ENCODE peak calls at places on chromosome 12, in eight cellular contexts. One of them, this sample, is unnamed.

GRCh38 chr12:49288412-49288853 is 6.5 kb upstream of the PRPH start:
- DNase-seq in ovary: peak; percentile 64
- DNase-seq in breast epithelium: peak; percentile 49
- DNase-seq in IMR-90: peak; percentile 55
- DNase-seq in HCT116: peak; percentile 46
- DNase-seq in Peyer's patch: peak; percentile 86
- DNase-seq in stomach: peak; percentile 58
- DNase-seq in A549: peak; percentile 66
- DNase-seq in this sample: peak; percentile 56

GRCh38 chr12:95829395-95829794 is 29.4 kb upstream of the SNRPF start:
- DNase-seq in HCT116: no peak
- DNase-seq in ovary: no peak
- DNase-seq in Peyer's patch: no peak
- DNase-seq in IMR-90: no peak
- DNase-seq in breast epithelium: no peak
- DNase-seq in A549: no peak
- DNase-seq in stomach: no peak
- DNase-seq in this sample: no peak

GRCh38 chr12:29796823-29797263 is 13.1 kb upstream of the TMTC1 start:
- DNase-seq in stomach: no peak
- DNase-seq in A549: no peak
- DNase-seq in Peyer's patch: no peak
- DNase-seq in IMR-90: peak; percentile 97
- DNase-seq in breast epithelium: peak; percentile 47
- DNase-seq in ovary: peak; percentile 37
- DNase-seq in HCT116: peak; percentile 29
- DNase-seq in this sample: no peak

GRCh38 chr12:38921025-38921677 is 15.8 kb upstream of the CPNE8 start:
- DNase-seq in Peyer's patch: peak; percentile 78
- DNase-seq in HCT116: peak; percentile 69
- DNase-seq in IMR-90: no peak
- DNase-seq in ovary: no peak
- DNase-seq in breast epithelium: peak; percentile 31
- DNase-seq in A549: peak; percentile 83
- DNase-seq in stomach: peak; percentile 50
- DNase-seq in this sample: no peak

GRCh38 chr12:85829391-85829790 is 6.8 kb downstream of the RASSF9 start:
- DNase-seq in Peyer's patch: no peak
- DNase-seq in HCT116: no peak
- DNase-seq in ovary: no peak
- DNase-seq in breast epithelium: no peak
- DNase-seq in IMR-90: peak; percentile 46
- DNase-seq in stomach: no peak
- DNase-seq in A549: no peak
- DNase-seq in this sample: no peak

GRCh38 chr12:64696065-64696741 is 63.0 kb downstream of the GNS start:
- DNase-seq in A549: peak; percentile 53
- DNase-seq in stomach: no peak
- DNase-seq in IMR-90: peak; percentile 43
- DNase-seq in HCT116: no peak
- DNase-seq in Peyer's patch: no peak
- DNase-seq in breast epithelium: no peak
- DNase-seq in ovary: no peak
- DNase-seq in this sample: no peak

GRCh38 chr12:11822071-11822818 is 172.8 kb downstream of the ETV6 start:
- DNase-seq in A549: no peak
- DNase-seq in ovary: no peak
- DNase-seq in HCT116: no peak
- DNase-seq in breast epithelium: no peak
- DNase-seq in stomach: peak; percentile 38
- DNase-seq in IMR-90: peak; percentile 87
- DNase-seq in Peyer's patch: peak; percentile 68
- DNase-seq in this sample: no peak

GRCh38 chr12:124667671-124668337 is 100.4 kb upstream of the NCOR2 start:
- DNase-seq in A549: no peak
- DNase-seq in stomach: peak; percentile 76
- DNase-seq in ovary: no peak
- DNase-seq in IMR-90: no peak
- DNase-seq in Peyer's patch: no peak
- DNase-seq in HCT116: no peak
- DNase-seq in breast epithelium: no peak
- DNase-seq in this sample: no peak

GRCh38 chr12:60930146-60930545 is 1330.1 kb upstream of the USP15 start:
- DNase-seq in stomach: no peak
- DNase-seq in ovary: no peak
- DNase-seq in IMR-90: no peak
- DNase-seq in breast epithelium: no peak
- DNase-seq in Peyer's patch: no peak
- DNase-seq in A549: no peak
- DNase-seq in HCT116: no peak
- DNase-seq in this sample: no peak

GRCh38 chr12:62606654-62607053 is 140.0 kb downstream of the MON2 start:
- DNase-seq in HCT116: no peak
- DNase-seq in breast epithelium: no peak
- DNase-seq in A549: peak; percentile 54
- DNase-seq in Peyer's patch: no peak
- DNase-seq in stomach: no peak
- DNase-seq in ovary: no peak
- DNase-seq in IMR-90: no peak
- DNase-seq in this sample: no peak

GRCh38 chr12:29880987-29881386 is 97.2 kb upstream of the TMTC1 start:
- DNase-seq in IMR-90: no peak
- DNase-seq in stomach: no peak
- DNase-seq in breast epithelium: no peak
- DNase-seq in ovary: no peak
- DNase-seq in Peyer's patch: no peak
- DNase-seq in A549: no peak
- DNase-seq in HCT116: no peak
- DNase-seq in this sample: no peak

GRCh38 chr12:116628450-116628793 is 69.2 kb downstream of the MAP1LC3B2 start:
- DNase-seq in HCT116: no peak
- DNase-seq in breast epithelium: no peak
- DNase-seq in Peyer's patch: no peak
- DNase-seq in A549: no peak
- DNase-seq in ovary: no peak
- DNase-seq in IMR-90: no peak
- DNase-seq in stomach: no peak
- DNase-seq in this sample: no peak
- TF ChIP-seq POLR2A in HCT116: no peak
- TF ChIP-seq POLR2A in breast epithelium: no peak
- TF ChIP-seq POLR2A in Peyer's patch: no peak
- TF ChIP-seq POLR2A in A549: no peak
- TF ChIP-seq POLR2A in ovary: no peak
- TF ChIP-seq POLR2A in IMR-90: no peak
- TF ChIP-seq POLR2A in stomach: no peak
- TF ChIP-seq POLR2A in this sample: no peak

DNA sequence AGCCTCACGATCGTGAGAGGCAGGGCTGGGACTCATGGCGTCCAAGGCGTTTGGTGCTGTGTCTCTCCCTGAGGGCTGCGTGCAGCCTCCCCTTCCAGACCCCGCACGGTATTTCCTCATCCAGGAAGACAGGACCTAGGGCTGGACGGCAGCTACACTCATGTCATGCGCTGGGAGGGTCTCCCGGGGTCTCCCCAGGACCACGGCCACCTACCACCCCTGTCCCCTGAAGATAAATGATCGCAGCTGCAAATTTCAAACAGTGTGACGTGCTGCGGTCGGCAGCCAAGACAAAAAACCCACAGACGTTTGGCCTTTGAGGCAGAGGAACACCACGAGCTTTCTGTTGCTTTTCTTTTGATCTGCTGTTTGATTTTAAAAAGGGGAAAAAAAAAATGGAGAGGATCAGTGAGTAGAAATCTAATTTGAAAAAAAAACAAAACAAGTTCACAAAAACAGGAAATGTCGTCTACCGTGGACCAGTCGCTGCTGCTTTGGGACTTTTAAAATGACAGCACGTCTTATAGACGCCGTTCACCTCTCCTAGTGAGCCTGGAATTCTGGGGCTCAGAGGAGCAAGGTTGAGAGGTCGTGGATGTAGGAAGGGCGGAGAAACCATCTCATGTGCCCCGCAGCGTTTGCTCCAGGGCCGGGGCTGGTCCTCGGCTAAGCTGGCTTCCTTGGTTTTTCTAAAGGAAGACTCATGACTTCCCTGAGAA is 237.6 kb downstream of the SLC41A2 start:
- DNase-seq in A549: no peak
- DNase-seq in ovary: no peak
- DNase-seq in Peyer's patch: peak; percentile 87
- DNase-seq in HCT116: no peak
- DNase-seq in IMR-90: peak; percentile 47
- DNase-seq in stomach: peak; percentile 40
- DNase-seq in breast epithelium: no peak
- DNase-seq in this sample: peak; percentile 85
- H3K4me1 ChIP-seq in A549: no peaks in the 10 kb centered on the region
- H3K4me1 ChIP-seq in ovary: no peaks in the 10 kb centered on the region
- H3K4me1 ChIP-seq in Peyer's patch: no peaks in the 10 kb centered on the region
- H3K4me1 ChIP-seq in HCT116: no peaks in the 10 kb centered on the region
- H3K4me1 ChIP-seq in IMR-90: peaks cover 3% of the 10 kb centered on the region
- H3K4me1 ChIP-seq in stomach: peaks cover 10% of the 10 kb centered on the region
- H3K4me1 ChIP-seq in breast epithelium: no peaks in the 10 kb centered on the region
- H3K4me1 ChIP-seq in this sample: peaks cover 53% of the 10 kb centered on the region

DNA sequence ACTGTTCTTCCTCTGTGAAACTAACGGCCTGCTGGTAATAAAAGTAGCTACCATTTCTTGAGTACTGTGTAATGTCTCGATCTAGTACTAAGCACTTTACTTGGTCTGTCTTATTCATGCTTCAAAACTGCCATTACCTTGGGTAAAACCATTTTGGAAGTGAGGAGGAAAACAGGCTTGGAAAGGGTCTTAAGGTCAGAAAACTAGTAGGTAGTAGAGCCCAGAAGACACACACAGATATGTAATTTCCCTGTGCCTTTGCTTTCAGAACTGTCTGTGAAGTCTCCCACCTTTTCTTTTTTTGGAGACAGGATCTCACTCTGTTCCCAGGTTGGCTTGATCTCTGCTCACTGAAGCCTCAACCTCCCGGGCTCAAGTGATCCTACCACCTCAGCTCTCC is 3.4 kb upstream of the DDX55 start:
- DNase-seq in breast epithelium: no peak
- DNase-seq in Peyer's patch: no peak
- DNase-seq in stomach: peak; percentile 5
- DNase-seq in IMR-90: no peak
- DNase-seq in ovary: no peak
- DNase-seq in A549: no peak
- DNase-seq in HCT116: no peak
- DNase-seq in this sample: no peak
- H3K27ac ChIP-seq in breast epithelium: no peak overlapping the region
- H3K27ac ChIP-seq in Peyer's patch: no peak overlapping the region
- H3K27ac ChIP-seq in stomach: no peak overlapping the region
- H3K27ac ChIP-seq in IMR-90: no peak overlapping the region
- H3K27ac ChIP-seq in ovary: no peak overlapping the region
- H3K27ac ChIP-seq in A549: no peak overlapping the region
- H3K27ac ChIP-seq in HCT116: no peak overlapping the region
- H3K27ac ChIP-seq in this sample: no peak overlapping the region

GRCh38 chr12:6827982-6828670 is at the start of gene P3H3:
- DNase-seq in A549: peak; percentile 60
- DNase-seq in ovary: peak; percentile 73
- DNase-seq in Peyer's patch: peak; percentile 48
- DNase-seq in IMR-90: peak; percentile 47
- DNase-seq in stomach: no peak
- DNase-seq in breast epithelium: no peak
- DNase-seq in HCT116: no peak
- DNase-seq in this sample: no peak

GRCh38 chr12:6829532-6830220 is 1.5 kb downstream of the P3H3 start:
- DNase-seq in A549: peak; percentile 52
- DNase-seq in ovary: no peak
- DNase-seq in HCT116: peak; percentile 63
- DNase-seq in breast epithelium: no peak
- DNase-seq in IMR-90: peak; percentile 43
- DNase-seq in stomach: no peak
- DNase-seq in Peyer's patch: peak; percentile 64
- DNase-seq in this sample: no peak

GRCh38 chr12:6827437-6827894 is 741 bp upstream of the P3H3 start:
- DNase-seq in Peyer's patch: peak; percentile 90
- DNase-seq in ovary: peak; percentile 94
- DNase-seq in A549: peak; percentile 84
- DNase-seq in breast epithelium: peak; percentile 74
- DNase-seq in HCT116: peak; percentile 69
- DNase-seq in IMR-90: peak; percentile 79
- DNase-seq in stomach: peak; percentile 79
- DNase-seq in this sample: no peak

GRCh38 chr12:6830286-6830892 is 2.2 kb downstream of the P3H3 start:
- DNase-seq in HCT116: no peak
- DNase-seq in ovary: no peak
- DNase-seq in IMR-90: no peak
- DNase-seq in stomach: no peak
- DNase-seq in Peyer's patch: no peak
- DNase-seq in breast epithelium: no peak
- DNase-seq in A549: no peak
- DNase-seq in this sample: peak; percentile 76

DNA sequence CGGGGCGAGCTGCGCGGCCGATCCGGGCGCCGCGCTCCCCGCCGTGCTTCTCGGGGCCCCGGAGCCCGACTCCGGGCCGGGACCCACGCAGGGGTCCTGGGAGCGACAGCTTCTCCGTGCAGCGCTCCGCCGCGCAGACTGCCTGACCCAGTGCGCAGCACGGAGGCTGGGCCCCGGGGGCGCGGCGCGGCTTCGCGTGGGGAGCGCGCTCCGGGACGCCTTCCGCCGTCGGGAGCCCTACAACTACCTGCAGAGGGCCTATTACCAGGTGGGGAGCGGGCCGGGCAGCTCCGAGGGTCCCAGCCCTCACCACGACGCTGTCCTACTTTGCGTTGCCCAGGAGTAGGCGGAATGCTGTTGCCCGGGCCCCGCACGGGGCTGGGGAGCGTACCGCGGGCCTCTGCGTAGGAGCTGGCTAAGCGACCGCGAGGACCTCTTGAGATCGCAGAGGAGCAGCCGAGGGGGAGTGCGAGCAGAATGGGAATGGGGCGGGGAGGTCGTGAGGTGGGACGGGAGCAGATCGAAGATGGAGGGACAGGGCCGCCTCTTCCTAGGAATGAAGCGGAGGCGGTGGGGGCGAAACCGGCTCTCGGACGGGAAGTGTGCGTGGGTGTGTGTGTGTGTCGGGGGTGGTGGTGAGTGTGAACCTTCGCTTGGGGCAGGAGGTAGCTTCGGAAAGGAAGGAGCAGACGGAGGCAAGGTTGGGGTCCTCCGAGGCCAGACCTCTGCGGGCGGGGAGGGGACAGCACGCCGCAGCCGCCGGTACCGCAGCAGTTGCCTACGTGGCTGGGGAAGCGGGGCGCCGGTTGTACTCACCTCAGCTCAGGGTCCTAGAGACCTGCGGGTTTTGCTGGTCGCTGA is 694 bp downstream of the P3H3 start:
- DNase-seq in stomach: peak; percentile 56
- DNase-seq in Peyer's patch: peak; percentile 70
- DNase-seq in A549: peak; percentile 47
- DNase-seq in IMR-90: peak; percentile 50
- DNase-seq in ovary: peak; percentile 69
- DNase-seq in HCT116: no peak
- DNase-seq in breast epithelium: no peak
- DNase-seq in this sample: peak; percentile 82
- TF ChIP-seq POLR2A in stomach: no peak
- TF ChIP-seq POLR2A in Peyer's patch: no peak
- TF ChIP-seq POLR2A in A549: no peak
- TF ChIP-seq POLR2A in IMR-90: no peak
- TF ChIP-seq POLR2A in ovary: peak; percentile 67
- TF ChIP-seq POLR2A in HCT116: peak; percentile 80
- TF ChIP-seq POLR2A in breast epithelium: peak; percentile 34
- TF ChIP-seq POLR2A in this sample: no peak

GRCh38 chr12:625998-626397 is 37.2 kb downstream of the NINJ2 start:
- DNase-seq in Peyer's patch: no peak
- DNase-seq in HCT116: no peak
- DNase-seq in stomach: no peak
- DNase-seq in A549: no peak
- DNase-seq in breast epithelium: no peak
- DNase-seq in ovary: no peak
- DNase-seq in IMR-90: no peak
- DNase-seq in this sample: no peak
- H3K4me1 ChIP-seq in Peyer's patch: no peaks in the 10 kb centered on the region
- H3K4me1 ChIP-seq in HCT116: peaks cover 18% of the 10 kb centered on the region
- H3K4me1 ChIP-seq in stomach: peaks cover 7% of the 10 kb centered on the region
- H3K4me1 ChIP-seq in A549: peaks cover 46% of the 10 kb centered on the region
- H3K4me1 ChIP-seq in breast epithelium: no peaks in the 10 kb centered on the region
- H3K4me1 ChIP-seq in ovary: peaks cover 3% of the 10 kb centered on the region
- H3K4me1 ChIP-seq in IMR-90: no peaks in the 10 kb centered on the region
- H3K4me1 ChIP-seq in this sample: no peaks in the 10 kb centered on the region